ENCODE peak calls at places on chromosomes 4 and X, in six cellular contexts. One of them, this sample, is unnamed.

GRCh38 chr4:47784222-47784621 is 53.6 kb downstream of the CORIN start:
- DNase-seq in K562: no peak
- DNase-seq in H1: no peak
- DNase-seq in GM12892: no peak
- DNase-seq in HepG2: no peak
- DNase-seq in GM12878: no peak
- DNase-seq in this sample: no peak

GRCh38 chrX:83511208-83511607 is 3.1 kb downstream of the POU3F4 start:
- DNase-seq in K562: no peak
- DNase-seq in H1: peak
- DNase-seq in GM12892: no peak
- DNase-seq in HepG2: no peak
- DNase-seq in GM12878: no peak
- DNase-seq in this sample: no peak

GRCh38 chrX:70066646-70067045 is 4.4 kb downstream of the OTUD6A start:
- DNase-seq in GM12892: no peak
- DNase-seq in K562: no peak
- DNase-seq in H1: no peak
- DNase-seq in HepG2: no peak
- DNase-seq in GM12878: no peak
- DNase-seq in this sample: no peak

GRCh38 chr4:185754961-185755360 is 57.0 kb downstream of the SORBS2 start:
- DNase-seq in HepG2: no peak
- DNase-seq in H1: no peak
- DNase-seq in GM12892: no peak
- DNase-seq in GM12878: no peak
- DNase-seq in K562: no peak
- DNase-seq in this sample: no peak

GRCh38 chr4:47913858-47914218 is 545 bp downstream of the NFXL1 start:
- DNase-seq in K562: peak
- DNase-seq in HepG2: peak
- DNase-seq in GM12878: no peak
- DNase-seq in H1: peak
- DNase-seq in GM12892: peak
- DNase-seq in this sample: peak

GRCh38 chr4:142909908-142910307 is 63.8 kb upstream of the INPP4B start:
- DNase-seq in GM12892: no peak
- DNase-seq in K562: no peak
- DNase-seq in GM12878: no peak
- DNase-seq in HepG2: no peak
- DNase-seq in H1: no peak
- DNase-seq in this sample: no peak

GRCh38 chr4:71198958-71199357 is 139.9 kb upstream of the SLC4A4 start:
- DNase-seq in GM12892: no peak
- DNase-seq in H1: no peak
- DNase-seq in GM12878: no peak
- DNase-seq in HepG2: no peak
- DNase-seq in K562: no peak
- DNase-seq in this sample: no peak

GRCh38 chr4:88078592-88078991 is 71.2 kb downstream of the PKD2 start:
- DNase-seq in H1: no peak
- DNase-seq in K562: no peak
- DNase-seq in GM12878: no peak
- DNase-seq in HepG2: no peak
- DNase-seq in GM12892: no peak
- DNase-seq in this sample: no peak

GRCh38 chrX:66889418-66889817 is 250.5 kb upstream of the EDA2R start:
- DNase-seq in GM12892: no peak
- DNase-seq in K562: no peak
- DNase-seq in GM12878: no peak
- DNase-seq in HepG2: no peak
- DNase-seq in H1: no peak
- DNase-seq in this sample: no peak

GRCh38 chr4:28277931-28278330 is 1417.3 kb downstream of the STIM2 start:
- DNase-seq in GM12878: no peak
- DNase-seq in HepG2: no peak
- DNase-seq in GM12892: no peak
- DNase-seq in K562: no peak
- DNase-seq in H1: no peak
- DNase-seq in this sample: no peak

GRCh38 chrX:47380268-47380667 is 9.9 kb downstream of the ZNF157 start:
- DNase-seq in HepG2: peak
- DNase-seq in GM12878: peak
- DNase-seq in K562: no peak
- DNase-seq in H1: no peak
- DNase-seq in GM12892: no peak
- DNase-seq in this sample: peak

GRCh38 chr4:152259866-152260265 is 276.0 kb downstream of the FBXW7 start:
- DNase-seq in H1: no peak
- DNase-seq in K562: no peak
- DNase-seq in GM12892: no peak
- DNase-seq in HepG2: no peak
- DNase-seq in GM12878: no peak
- DNase-seq in this sample: no peak

GRCh38 chr4:101961144-101961543 is 170.6 kb downstream of the BANK1 start:
- DNase-seq in GM12892: no peak
- DNase-seq in K562: no peak
- DNase-seq in HepG2: no peak
- DNase-seq in GM12878: no peak
- DNase-seq in H1: no peak
- DNase-seq in this sample: no peak

GRCh38 chr4:176920694-176921093 is 128.0 kb upstream of the VEGFC start:
- DNase-seq in H1: no peak
- DNase-seq in GM12892: no peak
- DNase-seq in GM12878: no peak
- DNase-seq in K562: no peak
- DNase-seq in HepG2: no peak
- DNase-seq in this sample: no peak

GRCh38 chr4:80812145-80812544 is 218.4 kb upstream of the BMP3 start:
- DNase-seq in HepG2: no peak
- DNase-seq in GM12892: no peak
- DNase-seq in GM12878: no peak
- DNase-seq in H1: no peak
- DNase-seq in K562: no peak
- DNase-seq in this sample: no peak

GRCh38 chr4:30754021-30754420 is 33.9 kb downstream of the PCDH7 start:
- DNase-seq in HepG2: no peak
- DNase-seq in K562: no peak
- DNase-seq in GM12892: no peak
- DNase-seq in H1: no peak
- DNase-seq in GM12878: no peak
- DNase-seq in this sample: no peak

GRCh38 chr4:175346381-175346780 is 428.2 kb downstream of the ADAM29 start:
- DNase-seq in K562: no peak
- DNase-seq in HepG2: no peak
- DNase-seq in H1: no peak
- DNase-seq in GM12878: no peak
- DNase-seq in GM12892: no peak
- DNase-seq in this sample: no peak

GRCh38 chr4:145544998-145545397 is 63.3 kb downstream of the SMAD1 start:
- DNase-seq in GM12892: no peak
- DNase-seq in H1: no peak
- DNase-seq in GM12878: no peak
- DNase-seq in HepG2: no peak
- DNase-seq in K562: no peak
- DNase-seq in this sample: no peak

GRCh38 chr4:34293459-34293858 is 1950.9 kb downstream of the ARAP2 start:
- DNase-seq in GM12878: no peak
- DNase-seq in GM12892: no peak
- DNase-seq in H1: no peak
- DNase-seq in HepG2: no peak
- DNase-seq in K562: no peak
- DNase-seq in this sample: no peak

GRCh38 chrX:129577473-129577872 is 37.4 kb downstream of the OCRL start:
- DNase-seq in K562: peak
- DNase-seq in H1: no peak
- DNase-seq in GM12878: no peak
- DNase-seq in HepG2: no peak
- DNase-seq in GM12892: no peak
- DNase-seq in this sample: no peak
- TF ChIP-seq TAF1 in K562: no peak
- TF ChIP-seq TAF1 in H1: no peak
- TF ChIP-seq TAF1 in GM12878: no peak
- TF ChIP-seq TAF1 in HepG2: no peak
- TF ChIP-seq TAF1 in GM12892: no peak
- TF ChIP-seq TAF1 in this sample: no peak

DNA sequence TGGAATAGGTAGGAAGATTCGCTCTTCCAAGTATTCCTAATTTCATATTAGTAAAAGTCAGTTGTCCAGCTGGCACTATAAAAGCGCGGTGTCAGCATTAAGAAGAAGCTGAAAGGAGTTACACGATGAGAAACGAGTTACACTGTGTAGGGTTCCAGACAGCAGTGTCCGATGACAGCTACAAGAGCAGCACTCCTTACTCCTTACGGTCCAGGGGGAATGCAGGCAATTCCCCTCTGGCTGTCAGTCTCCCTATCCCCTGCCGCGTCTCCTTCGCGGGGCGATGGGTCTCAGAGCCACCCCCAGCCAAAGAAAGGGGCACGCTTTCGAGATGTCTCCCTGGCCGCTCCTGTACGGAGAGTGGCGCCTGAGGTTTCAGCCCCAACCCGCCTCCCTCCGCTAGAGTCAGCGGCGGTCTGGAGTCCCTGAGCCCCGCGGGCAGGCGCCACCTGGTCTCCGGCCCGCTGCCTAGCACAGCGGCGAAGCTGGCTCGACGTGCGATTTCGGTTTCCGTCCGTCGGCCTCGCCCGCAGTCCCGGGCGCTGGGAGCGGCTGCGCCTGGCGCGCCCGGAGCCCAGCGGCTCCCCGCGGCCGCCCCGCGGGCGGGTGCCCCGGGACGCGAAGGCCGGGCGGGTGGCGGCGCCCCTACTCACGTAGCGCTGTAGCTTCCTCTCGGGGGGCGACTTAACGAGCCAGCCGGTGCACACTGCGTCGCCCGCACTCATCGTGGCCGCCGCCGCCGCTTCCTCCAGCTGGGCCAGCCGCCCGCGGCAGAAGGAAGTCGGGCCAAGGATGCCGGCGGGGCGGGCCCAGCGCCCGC is at the start of gene GAB3:
- DNase-seq in HepG2: no peak
- DNase-seq in H1: peak
- DNase-seq in GM12878: no peak
- DNase-seq in GM12892: peak
- DNase-seq in K562: no peak
- DNase-seq in this sample: no peak
- TF ChIP-seq POLR2A in HepG2: no peak
- TF ChIP-seq POLR2A in H1: no peak
- TF ChIP-seq POLR2A in GM12878: no peak
- TF ChIP-seq POLR2A in GM12892: no peak
- TF ChIP-seq POLR2A in K562: no peak
- TF ChIP-seq POLR2A in this sample: no peak

DNA sequence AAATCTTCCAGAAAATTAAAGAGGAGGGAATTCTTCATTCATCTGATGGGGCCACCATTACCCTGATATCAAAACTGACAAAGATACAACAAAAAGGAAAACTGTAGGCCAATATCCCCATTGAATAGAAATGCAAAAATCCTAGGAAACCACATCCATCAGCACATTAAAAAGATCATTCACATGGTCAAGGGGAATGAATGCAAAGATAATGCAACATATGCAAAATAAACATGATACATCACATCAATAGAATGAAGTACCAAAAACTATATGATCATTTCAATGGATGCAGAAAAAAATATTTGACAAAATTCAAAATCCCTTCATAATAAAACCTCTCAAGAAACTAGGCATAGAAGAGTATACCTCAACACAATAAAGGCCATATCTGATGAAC is 108.9 kb upstream of the SH3RF1 start:
- DNase-seq in GM12878: no peak
- DNase-seq in GM12892: no peak
- DNase-seq in H1: no peak
- DNase-seq in HepG2: no peak
- DNase-seq in K562: no peak
- DNase-seq in this sample: no peak
- TF ChIP-seq TAF1 in GM12878: no peak
- TF ChIP-seq TAF1 in GM12892: no peak
- TF ChIP-seq TAF1 in H1: no peak
- TF ChIP-seq TAF1 in HepG2: no peak
- TF ChIP-seq TAF1 in K562: no peak
- TF ChIP-seq TAF1 in this sample: no peak

GRCh38 chr4:105171912-105172311 is 25.2 kb downstream of the TET2 start:
- DNase-seq in K562: no peak
- DNase-seq in GM12892: no peak
- DNase-seq in HepG2: peak
- DNase-seq in GM12878: no peak
- DNase-seq in H1: no peak
- DNase-seq in this sample: no peak
- TF ChIP-seq POLR2A in K562: no peak
- TF ChIP-seq POLR2A in GM12892: no peak
- TF ChIP-seq POLR2A in HepG2: no peak
- TF ChIP-seq POLR2A in GM12878: no peak
- TF ChIP-seq POLR2A in H1: no peak
- TF ChIP-seq POLR2A in this sample: no peak

GRCh38 chr4:134632056-134632455 is 430.5 kb upstream of the PABPC4L start:
- DNase-seq in GM12892: no peak
- DNase-seq in HepG2: no peak
- DNase-seq in H1: no peak
- DNase-seq in GM12878: no peak
- DNase-seq in K562: no peak
- DNase-seq in this sample: no peak
- TF ChIP-seq TAF1 in GM12892: no peak
- TF ChIP-seq TAF1 in HepG2: no peak
- TF ChIP-seq TAF1 in H1: no peak
- TF ChIP-seq TAF1 in GM12878: no peak
- TF ChIP-seq TAF1 in K562: no peak
- TF ChIP-seq TAF1 in this sample: no peak

GRCh38 chr4:113423631-113424030 is 337.9 kb downstream of the CAMK2D start:
- DNase-seq in GM12892: no peak
- DNase-seq in K562: no peak
- DNase-seq in GM12878: no peak
- DNase-seq in H1: no peak
- DNase-seq in HepG2: no peak
- DNase-seq in this sample: no peak
- TF ChIP-seq POLR2A in GM12892: no peak
- TF ChIP-seq POLR2A in K562: no peak
- TF ChIP-seq POLR2A in GM12878: no peak
- TF ChIP-seq POLR2A in H1: no peak
- TF ChIP-seq POLR2A in HepG2: no peak
- TF ChIP-seq POLR2A in this sample: no peak

GRCh38 chrX:45849261-45849660 is 648.6 kb upstream of the DIPK2B start:
- DNase-seq in H1: no peak
- DNase-seq in GM12892: no peak
- DNase-seq in K562: no peak
- DNase-seq in GM12878: no peak
- DNase-seq in HepG2: peak
- DNase-seq in this sample: no peak

GRCh38 chrX:45850197-45850774 is 649.6 kb upstream of the DIPK2B start:
- DNase-seq in K562: no peak
- DNase-seq in GM12878: no peak
- DNase-seq in HepG2: no peak
- DNase-seq in H1: no peak
- DNase-seq in GM12892: no peak
- DNase-seq in this sample: no peak

GRCh38 chrX:45850775-45851433 is 650.2 kb upstream of the DIPK2B start:
- DNase-seq in HepG2: peak
- DNase-seq in GM12892: no peak
- DNase-seq in K562: no peak
- DNase-seq in H1: peak
- DNase-seq in GM12878: no peak
- DNase-seq in this sample: no peak

GRCh38 chrX:45852884-45853283 is 652.2 kb upstream of the DIPK2B start:
- DNase-seq in K562: no peak
- DNase-seq in GM12892: no peak
- DNase-seq in H1: no peak
- DNase-seq in GM12878: no peak
- DNase-seq in HepG2: no peak
- DNase-seq in this sample: no peak

GRCh38 chrX:45851434-45851991 is 650.8 kb upstream of the DIPK2B start:
- DNase-seq in K562: no peak
- DNase-seq in GM12892: no peak
- DNase-seq in GM12878: no peak
- DNase-seq in HepG2: no peak
- DNase-seq in H1: peak
- DNase-seq in this sample: no peak
- TF ChIP-seq TAF1 in K562: no peak
- TF ChIP-seq TAF1 in GM12892: no peak
- TF ChIP-seq TAF1 in GM12878: no peak
- TF ChIP-seq TAF1 in HepG2: no peak
- TF ChIP-seq TAF1 in H1: no peak
- TF ChIP-seq TAF1 in this sample: no peak

This sample was measured in GM12891.